ENCODE peak calls at places on chromosomes 13 and 19, in seven cellular contexts. R, M, G, A, H, T and C are unnamed samples.

GRCh38 chr19:18002347-18002850 is 5.6 kb upstream of the ARRDC2 start:
- DNase-seq in R (no peak), M (no peak), G (no peak), A (no peak), H (no peak), T (no peak), C (no peak)

GRCh38 chr13:33838567-33839131 is 20.7 kb downstream of the RFC3 start:
- DNase-seq in R (no peak), M (no peak), G (no peak), A (no peak), H (no peak), T (peak; percentile 63), C (no peak)

GRCh38 chr13:35854286-35854685 is 276.9 kb downstream of the DCLK1 start:
- DNase-seq in R (no peak), M (no peak), G (no peak), A (no peak), H (no peak), T (no peak), C (no peak)

GRCh38 chr19:38317104-38317612 is 1.4 kb upstream of the YIF1B start:
- DNase-seq in R (no peak), M (no peak), G (no peak), A (no peak), H (no peak), T (no peak), C (peak; percentile 22)

GRCh38 chr19:30635026-30635985 is 263.1 kb downstream of the ZNF536 start:
- DNase-seq in R (no peak), M (no peak), G (no peak), A (no peak), H (no peak), T (no peak), C (no peak)

GRCh38 chr13:69459346-69459745 is 648.3 kb upstream of the ATXN8OS start:
- DNase-seq in R (no peak), M (no peak), G (no peak), A (no peak), H (no peak), T (no peak), C (no peak)

GRCh38 chr13:79227418-79227817 is 178.6 kb downstream of the RBM26 start:
- DNase-seq in R (no peak), M (no peak), G (no peak), A (no peak), H (no peak), T (no peak), C (no peak)

GRCh38 chr13:110976785-110977184 is 61.9 kb upstream of the ANKRD10 start:
- DNase-seq in R (no peak), M (no peak), G (no peak), A (no peak), H (no peak), T (no peak), C (no peak)

GRCh38 chr19:55451522-55452380 is 8.7 kb upstream of the SHISA7 start:
- DNase-seq in R (no peak), M (no peak), G (no peak), A (no peak), H (no peak), T (no peak), C (peak; percentile 29)

GRCh38 chr19:33298146-33298911 is 4.0 kb downstream of the CEBPA start:
- DNase-seq in R (no peak), M (peak; percentile 39), G (no peak), A (no peak), H (no peak), T (no peak), C (no peak)

GRCh38 chr19:3024870-3025515 is 4.1 kb downstream of the TLE2 start:
- DNase-seq in R (no peak), M (no peak), G (no peak), A (no peak), H (no peak), T (no peak), C (peak; percentile 7)

GRCh38 chr19:3057275-3057714 is 5.0 kb downstream of the TLE5 start:
- DNase-seq in R (peak; percentile 97), M (peak; percentile 93), G (peak; percentile 51), A (peak; percentile 87), H (no peak), T (peak; percentile 90), C (no peak)

GRCh38 chr13:29541400-29541799 is 54.1 kb downstream of the SLC7A1 start:
- DNase-seq in R (no peak), M (no peak), G (no peak), A (no peak), H (no peak), T (no peak), C (no peak)

GRCh38 chr19:6039541-6040225 is 61.7 kb upstream of the RANBP3 start:
- DNase-seq in R (no peak), M (no peak), G (no peak), A (peak; percentile 24), H (no peak), T (no peak), C (no peak)

GRCh38 chr19:42594617-42595489 is at the start of gene CEACAM8:
- DNase-seq in R (no peak), M (no peak), G (no peak), A (no peak), H (no peak), T (no peak), C (no peak)

GRCh38 chr13:71605744-71606143 is 261.3 kb downstream of the DACH1 start:
- DNase-seq in R (no peak), M (no peak), G (no peak), A (no peak), H (no peak), T (no peak), C (no peak)

GRCh38 chr19:18063463-18063862 is 23.3 kb downstream of the IL12RB1 start:
- DNase-seq in R (no peak), M (no peak), G (no peak), A (no peak), H (no peak), T (no peak), C (peak; percentile 24)

DNA sequence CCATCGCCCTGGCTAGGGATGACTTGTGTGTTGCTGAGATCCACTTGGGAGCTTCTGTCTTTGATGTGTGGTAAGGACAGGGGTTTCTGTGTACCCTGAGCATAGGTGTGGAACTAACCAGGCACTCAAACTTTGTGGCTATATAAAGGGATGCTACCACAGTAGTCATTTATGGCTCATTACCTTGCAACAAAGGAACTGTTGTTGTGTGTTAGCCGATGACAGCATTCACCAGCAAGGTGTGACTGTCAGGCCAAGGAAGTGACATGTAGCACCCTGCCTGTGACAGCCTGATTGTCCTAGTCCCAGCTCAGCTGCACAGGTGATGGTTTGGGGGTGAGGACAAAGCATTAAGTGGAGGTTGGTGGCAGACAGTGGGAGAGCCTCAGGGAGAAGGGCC is 73.6 kb downstream of the COG3 start:
- DNase-seq in R (no peak), M (no peak), G (no peak), A (no peak), H (no peak), T (no peak), C (no peak)
- H3K27me3 ChIP-seq in R (no peaks in the 10 kb centered on the region), M (no peaks in the 10 kb centered on the region), G (no peaks in the 10 kb centered on the region), A (no peaks in the 10 kb centered on the region), H (no peaks in the 10 kb centered on the region), T (no peaks in the 10 kb centered on the region), C (no peaks in the 10 kb centered on the region)

DNA sequence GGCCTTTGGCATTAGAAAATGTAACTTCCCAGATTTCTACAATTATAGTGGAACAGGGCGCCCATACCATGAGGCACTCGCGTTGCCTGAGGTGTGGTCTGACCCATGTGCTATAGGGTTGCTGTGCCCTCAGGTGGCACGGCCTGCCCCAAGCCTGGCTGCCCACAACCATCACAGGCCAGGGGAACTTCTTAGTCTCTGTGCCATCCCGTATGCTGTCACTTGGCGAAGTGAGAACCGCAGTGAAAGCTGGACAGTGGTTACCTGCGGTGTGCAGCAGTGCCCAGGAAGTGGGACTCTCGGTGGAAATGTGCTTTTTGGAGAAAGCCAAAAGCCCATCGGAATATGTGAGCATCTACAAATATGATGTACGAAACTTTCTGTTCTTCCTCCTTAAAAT is 88.2 kb upstream of the GPR183 start:
- DNase-seq in R (no peak), M (peak; percentile 9), G (no peak), A (no peak), H (no peak), T (no peak), C (no peak)
- H3K4me3 ChIP-seq in R (no peak overlapping the region), M (no peak overlapping the region), G (no peak overlapping the region), A (no peak overlapping the region), H (no peak overlapping the region), T (no peak overlapping the region), C (no peak overlapping the region)

GRCh38 chr19:887072-887471 is 5.9 kb downstream of the MED16 start:
- DNase-seq in R (peak; percentile 60), M (no peak), G (no peak), A (no peak), H (peak; percentile 83), T (peak; percentile 58), C (no peak)

GRCh38 chr19:882871-883497 is 10.0 kb downstream of the MED16 start:
- DNase-seq in R (no peak), M (no peak), G (no peak), A (no peak), H (no peak), T (no peak), C (no peak)

GRCh38 chr19:885536-886224 is 7.3 kb downstream of the MED16 start:
- DNase-seq in R (no peak), M (no peak), G (no peak), A (no peak), H (no peak), T (no peak), C (no peak)

GRCh38 chr19:883661-884211 is 9.3 kb downstream of the MED16 start:
- DNase-seq in R (no peak), M (no peak), G (no peak), A (peak; percentile 65), H (no peak), T (no peak), C (no peak)

GRCh38 chr19:884420-885211 is 8.4 kb downstream of the MED16 start:
- DNase-seq in R (no peak), M (no peak), G (no peak), A (no peak), H (no peak), T (no peak), C (no peak)
- H3K36me3 ChIP-seq in R (peaks cover 4% of the 10 kb centered on the region), M (peaks cover 100% of the 10 kb centered on the region), G (peaks cover 69% of the 10 kb centered on the region), A (peaks cover 76% of the 10 kb centered on the region), H (peaks cover 49% of the 10 kb centered on the region), T (peaks cover 9% of the 10 kb centered on the region), C (peaks cover 42% of the 10 kb centered on the region)

GRCh38 chr19:47473336-47473735 is 1.6 kb upstream of the SLC8A2 start:
- DNase-seq in R (no peak), M (no peak), G (no peak), A (no peak), H (no peak), T (no peak), C (no peak)

GRCh38 chr19:47470447-47471195 is 1.1 kb downstream of the SLC8A2 start:
- DNase-seq in R (no peak), M (no peak), G (no peak), A (no peak), H (no peak), T (no peak), C (no peak)

GRCh38 chr19:47471733-47472457 is at the start of gene SLC8A2:
- DNase-seq in R (peak; percentile 88), M (peak; percentile 51), G (peak; percentile 58), A (no peak), H (no peak), T (peak; percentile 92), C (peak; percentile 61)

GRCh38 chr19:47469719-47470118 is 2.0 kb downstream of the SLC8A2 start:
- DNase-seq in R (no peak), M (no peak), G (no peak), A (no peak), H (no peak), T (no peak), C (no peak)

DNA sequence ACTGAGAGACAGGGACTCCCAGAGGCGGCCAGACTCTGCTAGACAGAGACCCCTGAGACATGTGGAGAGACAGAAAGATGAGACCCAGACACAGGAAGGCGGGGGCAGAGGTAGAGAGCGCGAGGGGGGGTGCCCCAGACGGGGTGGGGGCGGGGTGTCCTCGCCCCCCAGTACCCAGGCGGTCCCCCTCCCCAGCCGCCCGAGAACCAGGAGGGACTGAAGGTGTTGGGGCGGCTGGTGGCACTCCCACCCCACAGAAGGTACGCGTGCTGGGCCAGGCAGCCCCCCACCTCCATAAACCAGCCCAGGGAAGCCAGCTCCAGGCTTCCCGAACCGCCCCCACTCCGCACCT is 336 bp downstream of the SLC8A2 start:
- DNase-seq in R (no peak), M (no peak), G (no peak), A (no peak), H (no peak), T (no peak), C (no peak)
- H3K27me3 ChIP-seq in R (no peaks in the 10 kb centered on the region), M (peaks cover 60% of the 10 kb centered on the region), G (no peaks in the 10 kb centered on the region), A (peaks cover 7% of the 10 kb centered on the region), H (peaks cover 25% of the 10 kb centered on the region), T (no peaks in the 10 kb centered on the region), C (peaks cover 37% of the 10 kb centered on the region)